ENCODE peak calls at places on chromosomes 1 and 21, in nine cellular contexts. E, J, Y, N, T, L, R, O and M are unnamed samples.

GRCh38 chr1:232830661-232831060 is 25.4 kb downstream of the MAP10 start:
- DNase-seq in J (no peak), T (no peak), R (no peak), O (no peak), E (peak; percentile 10), N (no peak), L (no peak), Y (no peak), M (no peak)

GRCh38 chr1:25053576-25054075 is 123.5 kb upstream of the RUNX3 start:
- DNase-seq in L (no peak), Y (no peak), E (no peak), J (no peak), T (no peak), R (no peak), N (no peak), O (no peak), M (no peak)

GRCh38 chr1:112393634-112393976 is 2.4 kb upstream of the CTTNBP2NL start:
- DNase-seq in L (no peak), T (no peak), N (no peak), O (no peak), J (peak; percentile 37), R (no peak), E (no peak), Y (peak; percentile 63), M (no peak)

GRCh38 chr1:12620142-12620865 is 2.3 kb upstream of the DHRS3 start:
- DNase-seq in Y (peak; percentile 37), T (no peak), N (no peak), R (no peak), O (no peak), J (peak; percentile 52), L (no peak), E (no peak), M (peak; percentile 30)

GRCh38 chr1:231803353-231803752 is 176.8 kb downstream of the DISC1 start:
- DNase-seq in Y (peak; percentile 73), L (no peak), E (no peak), N (no peak), O (no peak), R (no peak), T (no peak), J (no peak), M (no peak)

GRCh38 chr1:77126309-77126708 is 92.9 kb downstream of the PIGK start:
- DNase-seq in J (peak; percentile 79), L (peak; percentile 78), Y (peak; percentile 86), O (peak; percentile 56), T (peak; percentile 81), R (peak; percentile 73), E (peak; percentile 79), N (peak; percentile 31), M (peak; percentile 51)

GRCh38 chr1:158026641-158027040 is 33.2 kb downstream of the KIRREL1 start:
- DNase-seq in O (no peak), N (no peak), E (no peak), L (no peak), J (no peak), R (no peak), Y (no peak), T (no peak), M (no peak)

GRCh38 chr21:36584980-36585940 is 105.3 kb upstream of the CLDN14 start:
- DNase-seq in L (no peak), O (no peak), T (peak; percentile 33), E (no peak), R (no peak), J (peak; percentile 57), Y (no peak), N (peak; percentile 31), M (peak; percentile 48)

GRCh38 chr1:78090734-78091133 is 45.0 kb downstream of the GIPC2 start:
- DNase-seq in T (no peak), R (no peak), O (no peak), N (no peak), L (no peak), Y (no peak), J (no peak), E (no peak), M (no peak)

GRCh38 chr1:241215203-241215602 is 141.8 kb downstream of the RGS7 start:
- DNase-seq in N (no peak), J (no peak), T (no peak), R (no peak), O (no peak), L (no peak), Y (no peak), E (peak; percentile 35), M (no peak)

GRCh38 chr21:44415073-44416025 is 40.0 kb upstream of the LRRC3 start:
- DNase-seq in O (no peak), E (no peak), J (no peak), N (no peak), Y (no peak), T (no peak), R (no peak), L (peak; percentile 38), M (no peak)

GRCh38 chr1:21631944-21632887 is 36.9 kb downstream of the RAP1GAP start:
- DNase-seq in R (no peak), J (no peak), N (no peak), L (no peak), E (peak; percentile 79), O (peak; percentile 66), Y (no peak), T (no peak), M (no peak)

GRCh38 chr1:44632511-44633072 is 41.7 kb downstream of the TMEM53 start:
- DNase-seq in L (peak; percentile 62), J (no peak), E (peak; percentile 23), R (no peak), Y (peak; percentile 57), O (peak; percentile 46), N (no peak), T (peak; percentile 37), M (no peak)

GRCh38 chr1:4724695-4725250 is 70.4 kb downstream of the AJAP1 start:
- DNase-seq in L (no peak), T (no peak), E (no peak), R (no peak), Y (no peak), J (no peak), O (no peak), N (peak; percentile 67), M (no peak)

DNA sequence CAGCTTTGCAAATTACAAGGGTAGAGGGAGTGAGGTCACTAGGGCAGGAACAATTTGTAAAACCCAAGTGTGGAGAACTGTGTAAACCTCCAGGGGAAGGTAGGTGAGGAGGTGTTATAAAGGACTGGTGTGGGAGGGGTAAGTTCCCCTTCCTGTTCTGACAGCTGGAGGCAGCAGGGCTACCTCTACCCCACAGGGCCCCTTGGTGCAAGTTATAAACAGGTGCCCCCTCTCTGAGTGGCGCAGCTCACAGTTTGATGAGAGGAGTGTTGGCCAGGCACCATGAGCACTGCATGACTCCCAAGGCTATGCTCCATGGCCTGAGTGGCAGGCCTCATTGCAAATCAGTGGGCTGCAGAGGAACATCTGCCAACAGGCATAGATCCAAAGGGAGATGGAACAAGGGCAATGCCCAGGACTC is 41.0 kb downstream of the MFSD2A start:
- DNase-seq in O (no peak), E (no peak), Y (no peak), L (no peak), T (no peak), R (no peak), N (peak; percentile 89), J (no peak), M (peak; percentile 22)
- H2AFZ ChIP-seq in O (no peak overlapping the region), E (no peak overlapping the region), Y (no peak overlapping the region), L (peak overlapping the region; percentile 13), T (peak overlapping the region; percentile 86), R (no peak overlapping the region), N (peak overlapping the region; percentile 85), J (no peak overlapping the region), M (peak overlapping the region; percentile 8)

GRCh38 chr1:207897188-207897587 is 13.7 kb downstream of the CD34 start:
- DNase-seq in J (peak; percentile 52), L (peak; percentile 44), T (peak; percentile 14), N (no peak), O (peak; percentile 48), R (no peak), Y (peak; percentile 34), E (no peak), M (peak; percentile 33)
- TF ChIP-seq EZH2phosphoT487 in J (no peak), L (no peak), T (no peak), N (no peak), O (no peak), R (no peak), Y (no peak), E (no peak), M (no peak)

GRCh38 chr1:155871390-155871789 is 12.0 kb downstream of the SYT11 start:
- DNase-seq in Y (no peak), O (peak; percentile 73), T (no peak), N (no peak), R (no peak), E (peak; percentile 28), J (no peak), L (peak; percentile 38), M (no peak)

GRCh38 chr1:155872527-155872926 is 13.2 kb downstream of the SYT11 start:
- DNase-seq in L (peak; percentile 51), O (no peak), R (no peak), Y (no peak), J (no peak), T (no peak), E (no peak), N (no peak), M (no peak)

GRCh38 chr1:155877945-155878344 is 18.6 kb downstream of the SYT11 start:
- DNase-seq in Y (no peak), E (no peak), O (no peak), L (no peak), T (no peak), J (no peak), R (no peak), N (no peak), M (no peak)

GRCh38 chr1:155873860-155874259 is 14.5 kb downstream of the SYT11 start:
- DNase-seq in O (no peak), E (peak; percentile 34), Y (peak; percentile 44), L (no peak), N (no peak), T (no peak), R (no peak), J (peak; percentile 37), M (no peak)
- H2AFZ ChIP-seq in O (no peak overlapping the region), E (no peak overlapping the region), Y (no peak overlapping the region), L (no peak overlapping the region), N (no peak overlapping the region), T (no peak overlapping the region), R (no peak overlapping the region), J (no peak overlapping the region), M (no peak overlapping the region)

GRCh38 chr1:220908757-220909156 is 29.5 kb downstream of the HLX start:
- DNase-seq in T (peak; percentile 13), O (no peak), R (peak; percentile 1), E (peak; percentile 32), N (no peak), Y (peak; percentile 48), L (no peak), J (peak; percentile 62), M (peak; percentile 33)
- TF ChIP-seq EZH2phosphoT487 in T (no peak), O (no peak), R (no peak), E (no peak), N (no peak), Y (no peak), L (no peak), J (no peak), M (no peak)

GRCh38 chr1:58432813-58433668 is 113.5 kb downstream of the OMA1 start:
- DNase-seq in E (peak; percentile 28), L (peak; percentile 92), N (no peak), T (peak; percentile 79), J (peak; percentile 33), O (peak; percentile 68), R (no peak), Y (peak; percentile 91), M (no peak)
- H2AFZ ChIP-seq in E (no peak overlapping the region), L (peak overlapping the region; percentile 84), N (no peak overlapping the region), T (peak overlapping the region; percentile 93), J (no peak overlapping the region), O (peak overlapping the region; percentile 94), R (no peak overlapping the region), Y (peak overlapping the region; percentile 53), M (no peak overlapping the region)

GRCh38 chr1:202664083-202664482 is 46.2 kb downstream of the SYT2 start:
- DNase-seq in Y (peak; percentile 39), R (no peak), T (no peak), J (peak; percentile 19), L (no peak), O (no peak), E (no peak), N (no peak), M (no peak)
- TF ChIP-seq EZH2phosphoT487 in Y (no peak), R (no peak), T (no peak), J (no peak), L (no peak), O (no peak), E (no peak), N (no peak), M (no peak)